ENCODE peak calls at places on chromosomes 16 and 17, in seven cellular contexts. D, E, L, C, T, S and B are unnamed samples.

GRCh38 chr17:11705111-11705510 is 106.8 kb downstream of the DNAH9 start:
- DNase-seq in D (no peak), E (no peak), C (no peak), L (no peak), S (no peak), T (no peak), B (no peak)

GRCh38 chr16:11250091-11250785 is 5.8 kb downstream of the SOCS1 start:
- DNase-seq in C (no peak), L (no peak), S (no peak), E (no peak), T (peak; percentile 34), D (no peak), B (no peak)

GRCh38 chr17:65595071-65595655 is 33.7 kb upstream of the AXIN2 start:
- DNase-seq in C (no peak), S (no peak), E (no peak), T (peak; percentile 13), D (no peak), L (no peak), B (no peak)

GRCh38 chr17:1650731-1651558 is 1.3 kb upstream of the RILP start:
- DNase-seq in S (no peak), L (no peak), C (no peak), D (no peak), T (no peak), E (no peak), B (no peak)

GRCh38 chr17:38870259-38871165 is 654 bp downstream of the LASP1 start:
- DNase-seq in T (peak; percentile 88), S (peak; percentile 54), L (no peak), D (peak; percentile 67), C (peak; percentile 53), E (peak; percentile 84), B (no peak)

GRCh38 chr17:50635720-50636144 is 1.1 kb downstream of the ABCC3 start:
- DNase-seq in L (no peak), D (no peak), E (no peak), T (no peak), C (no peak), S (no peak), B (no peak)

GRCh38 chr17:42436401-42436800 is 13.3 kb upstream of the CAVIN1 start:
- DNase-seq in E (no peak), S (peak; percentile 99), T (peak; percentile 97), C (peak; percentile 76), L (no peak), D (peak; percentile 98), B (peak; percentile 89)

GRCh38 chr17:17448076-17448475 is 28.7 kb upstream of the MED9 start:
- DNase-seq in E (no peak), L (no peak), C (no peak), T (peak; percentile 17), D (no peak), S (no peak), B (no peak)

GRCh38 chr16:8828541-8829165 is 31.0 kb downstream of the PMM2 start:
- DNase-seq in S (no peak), T (no peak), D (no peak), C (peak; percentile 74), L (no peak), E (no peak), B (no peak)

GRCh38 chr16:85321856-85322271 is 209.6 kb upstream of the CIBAR2 start:
- DNase-seq in C (no peak), S (peak; percentile 99), E (peak; percentile 99), T (peak; percentile 98), L (peak; percentile 98), D (peak; percentile 99), B (no peak)

GRCh38 chr16:14098081-14098480 is 27.0 kb downstream of the MRTFB start:
- DNase-seq in C (no peak), T (peak; percentile 12), L (no peak), D (no peak), S (no peak), E (no peak), B (peak; percentile 7)

GRCh38 chr17:80317706-80317980 is 57.0 kb downstream of the RNF213 start:
- DNase-seq in C (no peak), T (no peak), S (no peak), L (no peak), D (no peak), E (no peak), B (no peak)

GRCh38 chr16:65121870-65122723 is at the start of gene CDH11:
- DNase-seq in L (no peak), D (peak; percentile 96), T (peak; percentile 93), E (peak; percentile 71), S (peak; percentile 89), C (peak; percentile 3), B (no peak)

GRCh38 chr17:5526821-5527598 is 40.6 kb downstream of the MIS12 start:
- DNase-seq in C (peak; percentile 89), L (no peak), E (peak; percentile 92), S (peak; percentile 95), D (peak; percentile 90), T (peak; percentile 99), B (peak; percentile 85)

GRCh38 chr17:66746736-66747135 is 88.2 kb upstream of the CACNG5 start:
- DNase-seq in D (no peak), T (no peak), C (no peak), S (peak; percentile 53), E (no peak), L (no peak), B (no peak)

GRCh38 chr17:79597040-79597439 is 13.8 kb downstream of the RBFOX3 start:
- DNase-seq in L (no peak), S (no peak), C (no peak), E (no peak), T (no peak), D (no peak), B (no peak)

GRCh38 chr17:42133461-42134041 is 10.9 kb downstream of the HSPB9 start:
- DNase-seq in S (no peak), D (no peak), E (no peak), C (peak; percentile 19), L (peak; percentile 70), T (no peak), B (no peak)

GRCh38 chr16:589658-590159 is at the start of gene RAB40C:
- DNase-seq in C (peak; percentile 95), S (peak; percentile 98), T (peak; percentile 100), D (peak; percentile 99), E (peak; percentile 100), L (peak; percentile 92), B (peak; percentile 81)
- TF ChIP-seq CTCF in C (no peak), S (no peak), T (no peak), D (no peak), E (no peak), L (peak; percentile 23), B (peak; percentile 39)

GRCh38 chr17:83080641-83081560 is 1.5 kb downstream of the METRNL start:
- DNase-seq in L (no peak), T (peak; percentile 71), D (peak; percentile 49), E (no peak), C (no peak), S (no peak), B (no peak)

GRCh38 chr17:83078378-83079339 is 750 bp upstream of the METRNL start:
- DNase-seq in C (no peak), E (no peak), L (no peak), D (no peak), S (no peak), T (peak; percentile 44), B (no peak)

GRCh38 chr17:83077411-83077810 is 2.0 kb upstream of the METRNL start:
- DNase-seq in T (peak; percentile 59), D (no peak), L (no peak), E (no peak), C (no peak), S (no peak), B (no peak)

GRCh38 chr17:83079766-83080616 is 582 bp downstream of the METRNL start:
- DNase-seq in T (peak; percentile 39), S (no peak), E (no peak), L (no peak), D (no peak), C (no peak), B (no peak)

GRCh38 chr17:83079340-83079747 is at the start of gene METRNL:
- DNase-seq in T (peak; percentile 88), S (peak; percentile 56), D (peak; percentile 79), C (peak; percentile 37), L (no peak), E (peak; percentile 91), B (no peak)
- H3K4me3 ChIP-seq in T (peak within 1 kb of the TSS; percentile 67), S (peak within 1 kb of the TSS; percentile 82), D (peak within 1 kb of the TSS; percentile 90), C (peak within 1 kb of the TSS; percentile 50), L (peak within 1 kb of the TSS; percentile 51), E (peak within 1 kb of the TSS; percentile 75), B (peak within 1 kb of the TSS; percentile 60)

DNA sequence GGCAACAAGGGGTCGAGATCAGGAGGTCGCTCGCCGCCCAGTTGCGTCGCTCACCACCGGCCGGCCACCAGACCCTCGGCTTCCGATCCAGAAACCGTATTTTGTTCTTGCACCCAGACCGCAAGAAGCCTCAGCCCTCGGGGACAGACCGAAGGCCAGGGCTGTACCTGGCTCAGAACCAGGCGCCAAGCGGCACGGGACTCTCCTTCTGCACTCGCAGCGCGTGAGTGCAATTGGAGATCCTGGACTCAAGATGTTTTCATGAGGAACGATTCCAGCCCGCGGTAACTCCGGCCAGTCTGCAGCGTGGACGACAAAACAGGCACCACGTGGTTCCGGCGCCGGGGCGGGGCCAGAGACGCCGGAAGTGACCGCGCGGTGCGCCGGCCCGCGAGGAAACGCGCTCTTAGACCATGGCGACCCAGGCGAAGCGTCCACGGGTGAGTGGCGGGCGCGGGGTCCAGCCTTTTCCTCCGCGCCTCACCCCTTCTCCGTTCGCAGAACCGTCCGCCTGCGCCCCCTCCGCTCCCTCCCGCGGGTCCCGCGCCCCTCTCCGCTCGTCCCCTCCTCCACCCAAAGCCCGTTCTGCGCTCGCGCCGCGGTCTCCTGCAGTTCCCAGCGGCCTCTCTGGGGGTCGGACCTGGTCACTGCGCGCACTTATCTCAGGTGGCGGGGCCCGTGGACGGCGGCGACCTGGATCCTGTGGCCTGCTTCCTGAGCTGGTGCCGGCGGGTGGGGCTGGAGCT is at the start of gene SETD6:
- DNase-seq in T (peak; percentile 95), E (peak; percentile 96), S (peak; percentile 86), D (peak; percentile 92), C (peak; percentile 77), L (peak; percentile 89), B (peak; percentile 33)
- TF ChIP-seq CTCF in T (no peak), E (peak; percentile 36), S (peak; percentile 33), D (peak; percentile 22), C (peak; percentile 35), L (peak; percentile 7), B (peak; percentile 19)

DNA sequence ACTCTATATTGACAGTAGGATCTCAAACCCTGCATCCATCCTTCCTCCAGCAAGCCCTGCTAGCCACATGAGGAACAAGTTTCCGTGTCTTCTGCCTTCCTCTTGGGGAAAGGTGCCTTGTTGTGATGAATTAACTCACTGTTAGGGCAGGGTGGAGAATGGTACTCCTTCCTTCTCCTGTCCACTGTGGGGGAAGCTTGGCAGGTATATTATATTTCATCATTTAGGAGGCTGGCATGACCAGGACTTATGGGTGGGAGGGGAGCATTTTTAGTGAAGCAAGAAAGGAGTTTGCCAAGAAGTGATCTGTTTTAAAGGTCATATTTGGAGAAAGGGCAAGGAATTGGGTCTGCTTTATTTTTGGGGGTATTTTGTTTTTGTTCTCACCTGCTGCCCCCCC is 9.3 kb upstream of the CDC6 start:
- DNase-seq in C (no peak), S (no peak), D (no peak), E (no peak), T (no peak), L (no peak), B (no peak)
- H3K4me3 ChIP-seq in C (no peak overlapping the region), S (no peak overlapping the region), D (no peak overlapping the region), E (no peak overlapping the region), T (no peak overlapping the region), L (no peak overlapping the region), B (no peak overlapping the region)